ENCODE peak calls at places on chromosome 18, in ten cellular contexts. N, W, R, I, O, S, Y, Z, K and J are unnamed samples.

GRCh38 chr18:8717011-8717770 is 11.8 kb downstream of the MTCL1 start:
- DNase-seq in N (no peak), W (peak), R (no peak), I (peak), O (no peak), S (no peak), Y (no peak), Z (no peak), K (no peak), J (no peak)

GRCh38 chr18:3251249-3251962 is 3.8 kb downstream of the MYL12A start:
- DNase-seq in N (no peak), W (no peak), R (no peak), I (no peak), O (no peak), S (no peak), Y (no peak), Z (no peak), K (no peak), J (no peak)

GRCh38 chr18:13453714-13454113 is 235.2 kb downstream of the LDLRAD4 start:
- DNase-seq in N (no peak), W (peak), R (no peak), I (no peak), O (peak), S (no peak), Y (no peak), Z (no peak), K (no peak), J (no peak)

GRCh38 chr18:28147674-28148171 is 29.2 kb downstream of the CDH2 start:
- DNase-seq in N (peak), W (no peak), R (no peak), I (no peak), O (no peak), S (peak), Y (no peak), Z (no peak), K (peak), J (no peak)

GRCh38 chr18:79616651-79617518 is 62.7 kb upstream of the CTDP1 start:
- DNase-seq in N (no peak), W (no peak), R (peak), I (peak), O (no peak), S (peak), Y (peak), Z (no peak), K (peak), J (peak)

GRCh38 chr18:42045346-42045745 is 90.3 kb downstream of the PIK3C3 start:
- DNase-seq in N (no peak), W (no peak), R (no peak), I (no peak), O (no peak), S (peak), Y (no peak), Z (no peak), K (peak), J (no peak)

GRCh38 chr18:42108071-42108470 is 153.0 kb downstream of the PIK3C3 start:
- DNase-seq in N (no peak), W (no peak), R (no peak), I (peak), O (no peak), S (no peak), Y (no peak), Z (no peak), K (no peak), J (no peak)

GRCh38 chr18:61765097-61765496 is 127.7 kb downstream of the RNF152 start:
- DNase-seq in N (peak), W (no peak), R (no peak), I (no peak), O (no peak), S (peak), Y (no peak), Z (no peak), K (peak), J (no peak)

GRCh38 chr18:2774669-2775068 is 72.1 kb upstream of the EMILIN2 start:
- DNase-seq in N (no peak), W (no peak), R (no peak), I (no peak), O (no peak), S (no peak), Y (no peak), Z (no peak), K (no peak), J (no peak)

GRCh38 chr18:8795586-8795985 is 90.2 kb downstream of the MTCL1 start:
- DNase-seq in N (no peak), W (no peak), R (no peak), I (no peak), O (no peak), S (no peak), Y (no peak), Z (no peak), K (no peak), J (no peak)

DNA sequence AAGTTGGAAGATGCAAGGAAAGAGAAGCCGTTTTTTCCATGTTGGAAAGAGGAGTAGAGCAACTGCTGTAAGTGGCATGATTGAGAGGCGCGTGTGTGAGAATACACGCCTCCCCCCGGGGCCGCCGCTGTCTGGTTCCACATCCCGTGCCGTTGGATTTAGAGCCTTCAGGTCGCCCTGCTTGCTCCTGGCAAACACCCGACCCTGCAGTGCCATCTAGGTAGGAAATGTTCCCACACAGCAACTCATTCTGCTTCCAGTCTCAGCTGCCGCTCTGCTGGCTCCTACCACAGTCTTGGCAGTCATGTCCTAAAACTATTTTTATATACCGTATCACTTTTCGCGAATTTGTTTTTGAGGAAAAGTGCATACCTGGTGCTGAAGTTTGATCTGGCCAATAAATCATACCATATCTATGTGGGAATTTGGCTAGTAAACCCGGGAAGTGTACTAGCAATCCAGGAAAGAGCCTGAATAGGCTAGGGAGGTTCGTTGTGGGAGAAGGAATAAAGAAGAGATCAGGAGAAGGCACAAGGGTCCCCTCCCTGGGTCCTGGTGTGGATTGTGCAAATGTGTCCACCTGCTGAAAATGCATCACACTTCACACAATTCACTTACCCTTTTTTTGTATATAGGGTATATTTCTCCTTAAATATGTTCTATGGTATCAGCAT is 372.7 kb downstream of the FBXO15 start:
- DNase-seq in N (peak), W (peak), R (no peak), I (no peak), O (no peak), S (peak), Y (no peak), Z (no peak), K (no peak), J (no peak)
- TF ChIP-seq CTCF in N (no peak), W (peak), R (no peak), I (no peak), O (no peak), S (no peak), Y (no peak), Z (no peak), K (no peak), J (no peak)

DNA sequence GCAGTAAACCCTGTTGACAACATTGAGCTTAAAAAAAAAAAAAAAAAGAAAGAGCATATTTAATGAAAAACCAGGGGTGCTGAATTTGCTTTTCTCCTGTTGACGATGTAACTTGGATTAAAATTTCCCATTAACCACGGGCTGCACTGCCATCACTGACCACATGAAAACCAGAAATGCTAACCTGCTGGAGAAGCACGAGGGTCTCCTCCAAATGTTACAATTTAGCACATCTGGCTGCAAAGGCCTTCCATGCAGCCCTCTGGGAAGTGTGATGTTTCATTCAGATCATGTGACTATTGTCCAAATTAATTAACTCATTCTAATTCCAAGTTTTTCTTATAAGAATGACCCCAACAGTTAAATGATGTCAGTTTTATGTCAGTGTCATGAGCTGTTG is 26.9 kb upstream of the SERPINB12 start:
- DNase-seq in N (no peak), W (no peak), R (no peak), I (no peak), O (no peak), S (no peak), Y (no peak), Z (no peak), K (no peak), J (no peak)
- TF ChIP-seq CTCF in N (peak), W (no peak), R (no peak), I (peak), O (no peak), S (no peak), Y (no peak), Z (no peak), K (no peak), J (peak)

GRCh38 chr18:53906681-53907080 is 317.8 kb downstream of the MBD2 start:
- DNase-seq in N (peak), W (no peak), R (no peak), I (no peak), O (no peak), S (no peak), Y (no peak), Z (no peak), K (no peak), J (no peak)

GRCh38 chr18:53911200-53911599 is 313.3 kb downstream of the MBD2 start:
- DNase-seq in N (no peak), W (no peak), R (no peak), I (no peak), O (no peak), S (no peak), Y (no peak), Z (no peak), K (no peak), J (no peak)

GRCh38 chr18:53909668-53910067 is 314.8 kb downstream of the MBD2 start:
- DNase-seq in N (peak), W (no peak), R (no peak), I (no peak), O (no peak), S (peak), Y (no peak), Z (no peak), K (peak), J (no peak)
- TF ChIP-seq CTCF in N (peak), W (no peak), R (no peak), I (peak), O (no peak), S (peak), Y (peak), Z (no peak), K (peak), J (peak)

GRCh38 chr18:70363861-70364260 is 75.0 kb downstream of the SOCS6 start:
- DNase-seq in N (peak), W (no peak), R (no peak), I (no peak), O (no peak), S (peak), Y (no peak), Z (no peak), K (peak), J (no peak)
- TF ChIP-seq CTCF in N (no peak), W (no peak), R (no peak), I (no peak), O (no peak), S (no peak), Y (no peak), Z (no peak), K (no peak), J (no peak)

GRCh38 chr18:48545690-48546365 is 7.0 kb downstream of the CTIF start:
- DNase-seq in N (peak), W (peak), R (peak), I (peak), O (peak), S (peak), Y (peak), Z (no peak), K (peak), J (peak)
- TF ChIP-seq CTCF in N (no peak), W (no peak), R (no peak), I (no peak), O (no peak), S (no peak), Y (no peak), Z (no peak), K (no peak), J (no peak)

GRCh38 chr18:11165952-11166351 is 16.6 kb upstream of the PIEZO2 start:
- DNase-seq in N (no peak), W (no peak), R (no peak), I (no peak), O (no peak), S (no peak), Y (no peak), Z (no peak), K (no peak), J (no peak)

GRCh38 chr18:11160303-11160702 is 10.9 kb upstream of the PIEZO2 start:
- DNase-seq in N (no peak), W (no peak), R (no peak), I (no peak), O (no peak), S (no peak), Y (no peak), Z (no peak), K (no peak), J (no peak)

GRCh38 chr18:11162889-11163288 is 13.5 kb upstream of the PIEZO2 start:
- DNase-seq in N (no peak), W (no peak), R (no peak), I (no peak), O (no peak), S (no peak), Y (no peak), Z (no peak), K (no peak), J (no peak)

GRCh38 chr18:11165138-11165537 is 15.8 kb upstream of the PIEZO2 start:
- DNase-seq in N (no peak), W (no peak), R (no peak), I (no peak), O (no peak), S (no peak), Y (no peak), Z (no peak), K (no peak), J (no peak)

DNA sequence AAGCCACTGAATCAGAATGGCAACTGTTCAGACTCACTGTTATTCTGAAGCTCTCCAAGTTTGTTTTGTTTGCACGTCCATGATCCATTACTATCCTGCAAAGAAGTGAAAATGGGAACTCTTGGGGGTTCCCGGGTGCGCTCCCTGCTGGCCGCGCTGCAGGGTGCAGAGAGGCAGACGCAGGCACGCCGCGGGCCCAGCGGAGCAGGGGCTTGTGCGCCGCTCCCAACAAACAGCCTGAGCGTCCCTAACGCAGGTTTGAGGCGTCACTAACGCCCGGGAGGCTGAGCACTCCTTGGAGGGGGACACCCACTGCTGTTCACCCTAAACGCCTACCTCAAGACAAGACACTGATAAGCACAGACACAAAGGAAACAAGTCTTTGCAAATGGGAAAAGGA is 14.3 kb upstream of the PIEZO2 start:
- DNase-seq in N (no peak), W (peak), R (no peak), I (peak), O (no peak), S (no peak), Y (no peak), Z (no peak), K (peak), J (peak)
- TF ChIP-seq CTCF in N (no peak), W (peak), R (no peak), I (peak), O (no peak), S (peak), Y (peak), Z (peak), K (peak), J (peak)

DNA sequence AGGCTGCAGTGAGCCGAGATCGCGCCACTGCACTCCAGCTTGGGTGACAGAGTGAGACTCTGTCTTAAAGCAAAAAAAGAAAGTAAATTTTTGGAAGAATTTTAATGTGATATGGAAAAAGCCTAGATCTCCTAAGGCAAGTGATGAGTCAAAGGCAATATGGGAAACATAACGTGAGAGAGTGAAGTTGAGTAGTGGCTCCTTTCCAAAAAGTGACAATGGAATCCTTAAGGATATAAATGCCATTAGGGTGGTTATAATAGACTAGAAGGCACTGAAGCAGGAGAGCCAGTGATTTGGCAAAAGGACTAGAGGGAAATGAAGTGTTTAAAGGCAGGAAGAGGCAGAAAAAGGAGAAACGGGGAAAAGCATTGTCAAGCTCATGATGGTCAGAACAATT is 25.6 kb downstream of the ARHGAP28 start:
- DNase-seq in N (no peak), W (no peak), R (no peak), I (no peak), O (no peak), S (no peak), Y (no peak), Z (no peak), K (peak), J (no peak)
- TF ChIP-seq CTCF in N (no peak), W (no peak), R (no peak), I (no peak), O (no peak), S (no peak), Y (no peak), Z (no peak), K (no peak), J (no peak)

GRCh38 chr18:45352874-45353273 is 262.4 kb upstream of the SLC14A2 start:
- DNase-seq in N (no peak), W (no peak), R (no peak), I (no peak), O (no peak), S (peak), Y (no peak), Z (no peak), K (no peak), J (no peak)

GRCh38 chr18:45359275-45360009 is 255.8 kb upstream of the SLC14A2 start:
- DNase-seq in N (no peak), W (no peak), R (peak), I (no peak), O (peak), S (no peak), Y (no peak), Z (no peak), K (no peak), J (no peak)

GRCh38 chr18:45357681-45358470 is 257.4 kb upstream of the SLC14A2 start:
- DNase-seq in N (peak), W (no peak), R (no peak), I (no peak), O (no peak), S (no peak), Y (no peak), Z (no peak), K (no peak), J (no peak)

GRCh38 chr18:45353530-45353929 is 261.7 kb upstream of the SLC14A2 start:
- DNase-seq in N (no peak), W (no peak), R (no peak), I (no peak), O (no peak), S (peak), Y (no peak), Z (no peak), K (no peak), J (no peak)

GRCh38 chr18:45355944-45356520 is 259.2 kb upstream of the SLC14A2 start:
- DNase-seq in N (no peak), W (no peak), R (no peak), I (no peak), O (no peak), S (no peak), Y (no peak), Z (no peak), K (no peak), J (no peak)
- TF ChIP-seq CTCF in N (no peak), W (no peak), R (no peak), I (no peak), O (no peak), S (no peak), Y (no peak), Z (peak), K (no peak), J (no peak)

DNA sequence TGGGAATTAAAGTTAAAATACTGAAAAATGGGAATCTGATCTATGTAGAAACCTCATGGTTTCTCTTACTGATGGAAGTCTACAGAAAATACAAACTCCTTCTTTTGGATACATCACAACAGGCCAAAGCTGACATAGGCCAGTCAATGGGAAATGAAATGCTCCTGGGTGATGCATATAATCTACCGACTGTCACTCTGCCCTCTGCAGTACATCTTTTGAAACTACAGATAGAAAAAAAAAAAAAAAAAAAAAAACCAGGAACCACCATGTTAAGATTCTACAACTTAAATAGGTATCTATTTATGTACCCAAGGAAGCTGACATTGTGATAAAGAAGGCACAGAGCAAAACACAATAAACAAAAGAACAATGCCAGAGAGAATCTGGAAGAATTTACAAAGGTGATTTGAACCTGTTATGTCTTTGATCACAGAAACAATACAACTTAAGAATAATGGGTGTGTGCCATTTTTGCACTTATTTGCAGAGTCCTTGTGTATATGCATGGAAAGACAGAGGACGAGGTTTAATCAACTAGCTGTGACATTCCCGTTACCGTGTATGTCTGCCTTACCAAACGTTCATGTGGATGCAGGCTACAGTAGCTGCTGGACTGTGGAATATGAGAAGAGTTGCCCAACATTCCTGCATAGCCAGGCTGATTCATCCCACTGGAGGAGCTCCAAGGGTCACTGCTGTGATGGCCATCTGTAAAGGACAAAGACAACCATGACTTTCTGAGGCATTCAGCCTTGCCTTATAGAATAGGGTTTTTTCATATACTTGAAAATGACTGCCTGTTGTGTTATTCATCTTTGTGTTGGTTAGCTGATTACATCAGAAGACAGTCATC is 312.7 kb downstream of the TCF4 start:
- DNase-seq in N (peak), W (no peak), R (no peak), I (no peak), O (no peak), S (peak), Y (no peak), Z (no peak), K (peak), J (no peak)
- TF ChIP-seq CTCF in N (peak), W (peak), R (no peak), I (peak), O (no peak), S (no peak), Y (peak), Z (peak), K (peak), J (peak)

DNA sequence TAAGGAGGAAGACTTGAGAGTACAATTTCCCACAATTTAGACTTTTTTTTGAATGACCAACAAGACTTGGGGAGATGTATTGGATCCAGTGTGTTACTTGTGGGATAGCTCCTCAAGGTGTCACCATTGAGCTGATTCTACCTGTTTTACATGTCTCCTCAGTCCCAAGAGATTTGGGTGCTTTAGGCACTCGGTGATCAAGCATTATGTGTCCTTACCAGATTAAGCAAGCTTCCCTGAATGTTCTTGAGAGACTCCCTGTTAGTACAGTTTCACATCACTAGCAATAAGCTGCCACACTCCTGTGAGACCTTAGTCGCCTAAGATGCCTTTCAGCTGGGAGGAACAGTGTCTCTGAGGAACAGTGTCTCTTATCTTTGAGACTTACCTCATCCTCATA is 384.3 kb upstream of the SYT4 start:
- DNase-seq in N (peak), W (peak), R (no peak), I (no peak), O (no peak), S (peak), Y (no peak), Z (no peak), K (peak), J (peak)
- TF ChIP-seq CTCF in N (peak), W (peak), R (no peak), I (no peak), O (no peak), S (peak), Y (peak), Z (peak), K (peak), J (no peak)